ENCODE peak calls at places on chromosomes 13 and 19, in seven cellular contexts. J is heart right ventricle, E is GM06990, O is uterus, P is lung, T is cardiac fibroblast, C is spleen. V is an unnamed sample.
A peak's percentile ranks its signal among the peaks of the same experiment; 100 is the strongest.

GRCh38 chr13:111925146-111925875 is 141.6 kb upstream of the SOX1 start:
- DNase-seq in P (no peak), C (peak; percentile 45), T (no peak), E (no peak), O (no peak), J (no peak), V (no peak)

GRCh38 chr19:10517760-10518443 is 655 bp upstream of the S1PR5 start:
- DNase-seq in E (no peak), T (peak; percentile 29), P (no peak), C (no peak), O (no peak), J (peak; percentile 31), V (peak; percentile 13)

GRCh38 chr13:76872686-76873085 is 13.5 kb downstream of the KCTD12 start:
- DNase-seq in T (no peak), O (no peak), J (no peak), C (no peak), E (no peak), P (no peak), V (no peak)

GRCh38 chr19:8358948-8359347 is 5.0 kb upstream of the ANGPTL4 start:
- DNase-seq in P (no peak), T (no peak), J (no peak), C (peak; percentile 10), E (no peak), O (no peak), V (no peak)

GRCh38 chr19:29545866-29546582 is 20.2 kb downstream of the VSTM2B start:
- DNase-seq in O (peak; percentile 0), T (no peak), P (no peak), E (no peak), J (no peak), C (peak; percentile 32), V (no peak)

GRCh38 chr19:41845051-41845590 is 279 bp downstream of the DMRTC2 start:
- DNase-seq in O (no peak), J (no peak), P (no peak), T (no peak), C (no peak), E (no peak), V (no peak)

GRCh38 chr19:29806098-29806866 is 5.5 kb upstream of the CCNE1 start:
- DNase-seq in E (no peak), C (peak; percentile 66), P (no peak), J (peak; percentile 57), T (peak; percentile 66), O (no peak), V (no peak)

GRCh38 chr13:46134961-46135522 is 30.2 kb upstream of the CPB2 start:
- DNase-seq in J (no peak), C (no peak), T (no peak), O (no peak), E (no peak), P (no peak), V (no peak)

GRCh38 chr19:54959840-54960239 is 6.3 kb upstream of the NLRP2 start:
- DNase-seq in C (no peak), P (no peak), O (no peak), T (no peak), J (no peak), E (peak; percentile 58), V (no peak)

GRCh38 chr19:50772408-50773311 is 2.4 kb downstream of the GPR32 start:
- DNase-seq in P (no peak), C (no peak), E (no peak), T (peak; percentile 48), O (no peak), J (no peak), V (no peak)

GRCh38 chr13:100347941-100348340 is 240.6 kb downstream of the GGACT start:
- DNase-seq in C (no peak), J (no peak), P (no peak), E (no peak), O (no peak), T (peak; percentile 78), V (no peak)

GRCh38 chr19:23049256-23049655 is 46.3 kb upstream of the ZNF728 start:
- DNase-seq in E (no peak), P (no peak), O (no peak), J (no peak), T (no peak), C (no peak), V (no peak)

GRCh38 chr13:24264976-24265375 is 44.4 kb upstream of the C1QTNF9 start:
- DNase-seq in E (no peak), C (peak; percentile 91), P (peak; percentile 56), J (no peak), T (no peak), O (no peak), V (peak; percentile 84)

GRCh38 chr13:50123862-50124535 is 108.8 kb downstream of the KCNRG start:
- DNase-seq in E (no peak), P (peak; percentile 96), C (no peak), O (peak; percentile 72), J (peak; percentile 97), T (peak; percentile 95), V (no peak)

GRCh38 chr13:100536643-100537180 is 51.9 kb downstream of the GGACT start:
- DNase-seq in J (no peak), O (no peak), P (no peak), E (no peak), C (no peak), T (no peak), V (no peak)

GRCh38 chr19:2524840-2525723 is 49.2 kb downstream of the GADD45B start:
- DNase-seq in O (no peak), J (no peak), C (no peak), E (peak; percentile 61), P (no peak), T (peak; percentile 88), V (no peak)

GRCh38 chr13:94168784-94169512 is 310.5 kb downstream of the DCT start:
- DNase-seq in J (no peak), E (no peak), C (no peak), O (no peak), T (peak; percentile 19), P (no peak), V (no peak)

GRCh38 chr19:45973564-45974338 is at the start of gene NOVA2:
- DNase-seq in C (peak; percentile 83), E (peak; percentile 67), J (peak; percentile 83), P (peak; percentile 46), T (peak; percentile 72), O (peak; percentile 42), V (no peak)

GRCh38 chr13:45916036-45916435 is 64.5 kb upstream of the SIAH3 start:
- DNase-seq in P (no peak), T (no peak), J (no peak), E (no peak), C (no peak), O (no peak), V (no peak)

GRCh38 chr13:46748300-46748699 is 48.7 kb downstream of the ESD start:
- DNase-seq in J (no peak), C (no peak), T (no peak), O (no peak), E (no peak), P (no peak), V (no peak)

GRCh38 chr13:30142502-30143211 is 164.7 kb downstream of the KATNAL1 start:
- DNase-seq in E (peak; percentile 59), O (peak; percentile 57), T (peak; percentile 98), J (no peak), C (no peak), P (no peak), V (peak; percentile 22)
- H3K4me3 ChIP-seq in E (no peak overlapping the region), O (no peak overlapping the region), T (no peak overlapping the region), J (no peak overlapping the region), C (no peak overlapping the region), P (no peak overlapping the region), V (no peak overlapping the region)

GRCh38 chr13:59476376-59476775 is 687.4 kb downstream of the DIAPH3 start:
- DNase-seq in O (no peak), C (no peak), P (no peak), T (peak; percentile 27), E (no peak), J (no peak), V (no peak)

GRCh38 chr13:59477011-59477410 is 686.7 kb downstream of the DIAPH3 start:
- DNase-seq in P (no peak), C (no peak), T (peak; percentile 28), J (no peak), E (no peak), O (no peak), V (no peak)

GRCh38 chr13:59479629-59480028 is 684.1 kb downstream of the DIAPH3 start:
- DNase-seq in C (no peak), T (peak; percentile 25), J (no peak), P (no peak), E (no peak), O (no peak), V (no peak)

GRCh38 chr13:59478908-59479307 is 684.8 kb downstream of the DIAPH3 start:
- DNase-seq in C (no peak), O (no peak), J (no peak), P (no peak), E (no peak), T (no peak), V (no peak)

GRCh38 chr13:59475911-59476310 is 687.8 kb downstream of the DIAPH3 start:
- DNase-seq in T (no peak), O (no peak), J (no peak), P (no peak), C (no peak), E (no peak), V (no peak)
- H3K4me3 ChIP-seq in T (no peak overlapping the region), O (no peak overlapping the region), J (no peak overlapping the region), P (no peak overlapping the region), C (no peak overlapping the region), E (no peak overlapping the region), V (no peak overlapping the region)

DNA sequence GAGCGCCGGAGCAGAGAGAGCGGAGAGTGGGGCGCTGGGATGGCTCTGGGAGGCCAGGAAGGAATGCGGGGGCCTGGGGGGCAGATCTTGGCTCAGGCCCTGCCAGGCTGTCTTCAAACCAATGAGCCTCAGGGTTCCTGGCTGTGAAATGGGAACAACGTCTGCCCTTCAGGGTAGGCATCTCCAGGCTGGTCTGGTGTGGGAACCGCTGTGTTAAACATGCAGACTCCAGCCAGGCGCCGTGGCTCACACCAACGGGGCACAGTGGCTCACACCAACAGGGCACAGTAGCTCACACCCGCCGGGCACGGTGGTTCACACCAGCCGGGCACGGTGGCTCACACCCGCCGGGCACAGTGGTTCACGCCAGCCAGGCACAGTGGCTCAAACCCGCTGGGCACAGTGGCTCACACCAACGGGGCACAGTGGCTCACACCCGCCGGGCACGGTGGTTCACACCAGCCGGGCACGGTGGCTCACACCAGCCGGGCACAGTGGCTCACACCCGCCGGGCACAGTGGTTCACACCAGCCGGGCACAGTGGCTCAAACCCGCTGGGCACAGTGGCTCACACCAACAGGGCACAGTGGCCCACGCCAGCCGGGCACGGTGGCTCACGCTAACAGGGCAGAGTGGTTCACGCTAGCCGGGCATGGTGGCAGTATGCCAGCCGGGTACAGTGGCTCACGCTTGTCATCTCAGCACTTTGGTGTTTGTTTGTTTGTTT is 40.1 kb downstream of the EFNA2 start:
- DNase-seq in J (no peak), E (no peak), O (no peak), P (no peak), C (no peak), T (no peak), V (no peak)
- H3K4me3 ChIP-seq in J (peak overlapping the region; percentile 51), E (no peak overlapping the region), O (peak overlapping the region; percentile 25), P (no peak overlapping the region), C (no peak overlapping the region), T (peak overlapping the region; percentile 2), V (no peak overlapping the region)

GRCh38 chr13:92196566-92197256 is 798.3 kb downstream of the GPC5 start:
- DNase-seq in C (no peak), T (no peak), E (no peak), P (no peak), O (no peak), J (no peak), V (no peak)
- H3K4me3 ChIP-seq in C (no peak overlapping the region), T (no peak overlapping the region), E (no peak overlapping the region), P (no peak overlapping the region), O (no peak overlapping the region), J (no peak overlapping the region), V (no peak overlapping the region)

DNA sequence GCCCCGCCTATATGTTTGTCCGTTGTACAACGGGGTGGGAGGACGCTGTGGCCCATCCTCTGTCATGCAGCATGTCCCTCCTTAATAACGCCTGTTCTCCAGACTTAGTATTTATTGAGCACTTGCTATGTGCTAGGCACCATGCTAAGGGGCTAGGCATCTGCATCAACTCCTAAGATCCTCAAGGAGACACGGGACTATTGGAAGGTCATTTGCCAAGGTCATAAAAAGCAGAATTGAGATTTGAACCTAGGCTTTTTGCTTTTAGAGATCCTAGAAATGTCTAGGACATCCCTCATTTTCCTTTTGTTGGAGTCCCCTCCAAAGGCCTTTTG is 1.8 kb upstream of the MAST1 start:
- DNase-seq in T (no peak), J (no peak), O (no peak), P (no peak), E (no peak), C (no peak), V (no peak)
- H3K4me3 ChIP-seq in T (no peak overlapping the region), J (no peak overlapping the region), O (no peak overlapping the region), P (no peak overlapping the region), E (no peak overlapping the region), C (no peak overlapping the region), V (no peak overlapping the region)